ENCODE peak calls at places on chromosome 11, in ten cellular contexts. O is left lung; H is EL; K is astrocyte; Q is left cardiac atrium; V is Caki2; Y is nephron progenitor cell; X is activated naive CD4-positive, alpha-beta T cell treated with anti-CD3 and anti-CD28 coated beads, Interleukin-2, amount 10 ng/mL, durations not matched to agents 7 days and 5 days; L is kidney tubule cell; U is MV-4-11. Z is an unnamed sample.

GRCh38 chr11:106231591-106231990 is 154.1 kb downstream of the AASDHPPT start:
- DNase-seq in O (no peak), H (peak; percentile 47), K (peak; percentile 34), Q (no peak), V (no peak), Y (no peak), X (no peak), L (peak; percentile 22), U (no peak), Z (peak; percentile 18)

GRCh38 chr11:28384418-28384817 is 276.2 kb downstream of the METTL15 start:
- DNase-seq in O (no peak), H (peak; percentile 98), K (peak; percentile 99), Q (no peak), V (peak; percentile 7), Y (no peak), X (no peak), L (peak; percentile 47), U (peak; percentile 93), Z (no peak)

GRCh38 chr11:16180868-16181267 is 175.5 kb downstream of the SOX6 start:
- DNase-seq in O (no peak), H (no peak), K (no peak), Q (no peak), V (no peak), Y (no peak), X (no peak), L (no peak), U (no peak), Z (no peak)

GRCh38 chr11:13193613-13194012 is 84.0 kb upstream of the BMAL1 start:
- DNase-seq in O (no peak), H (no peak), K (no peak), Q (no peak), V (no peak), Y (no peak), X (no peak), L (no peak), U (no peak), Z (no peak)

GRCh38 chr11:2346586-2347335 is 30.3 kb upstream of the CD81 start:
- DNase-seq in O (no peak), H (no peak), K (no peak), Q (no peak), V (no peak), Y (no peak), X (no peak), L (no peak), U (no peak), Z (no peak)

GRCh38 chr11:119014209-119014924 is 3.8 kb downstream of the RPS25 start:
- DNase-seq in O (no peak), H (no peak), K (no peak), Q (no peak), V (no peak), Y (no peak), X (no peak), L (no peak), U (no peak), Z (no peak)

GRCh38 chr11:103532133-103532788 is 423.0 kb downstream of the DYNC2H1 start:
- DNase-seq in O (no peak), H (peak; percentile 90), K (peak; percentile 85), Q (no peak), V (no peak), Y (no peak), X (no peak), L (peak; percentile 79), U (no peak), Z (no peak)

GRCh38 chr11:121580154-121580553 is 127.4 kb upstream of the SORL1-AS1 start:
- DNase-seq in O (no peak), H (no peak), K (no peak), Q (no peak), V (no peak), Y (no peak), X (no peak), L (no peak), U (no peak), Z (no peak)

GRCh38 chr11:47188262-47188661 is 2.0 kb upstream of the PACSIN3 start:
- DNase-seq in O (no peak), H (no peak), K (no peak), Q (no peak), V (no peak), Y (no peak), X (no peak), L (no peak), U (no peak), Z (no peak)

GRCh38 chr11:12785901-12786300 is 111.7 kb downstream of the TEAD1 start:
- DNase-seq in O (no peak), H (no peak), K (no peak), Q (no peak), V (no peak), Y (no peak), X (no peak), L (no peak), U (no peak), Z (no peak)

GRCh38 chr11:126115820-126116319 is 53.2 kb upstream of the CDON start:
- DNase-seq in O (peak; percentile 80), H (peak; percentile 68), K (peak; percentile 83), Q (peak; percentile 82), V (peak; percentile 62), Y (peak; percentile 38), X (no peak), L (peak; percentile 70), U (no peak), Z (peak; percentile 42)

GRCh38 chr11:2085251-2086066 is 53.7 kb downstream of the IGF2 start:
- DNase-seq in O (peak; percentile 58), H (no peak), K (no peak), Q (peak; percentile 10), V (no peak), Y (no peak), X (no peak), L (no peak), U (no peak), Z (no peak)

GRCh38 chr11:7488681-7489080 is 3.4 kb downstream of the OLFML1 start:
- DNase-seq in O (no peak), H (peak; percentile 3), K (no peak), Q (no peak), V (no peak), Y (no peak), X (no peak), L (no peak), U (no peak), Z (no peak)

GRCh38 chr11:62539238-62539925 is 7.2 kb downstream of the AHNAK start:
- DNase-seq in O (peak; percentile 87), H (peak; percentile 94), K (peak; percentile 90), Q (peak; percentile 81), V (peak; percentile 76), Y (no peak), X (no peak), L (peak; percentile 93), U (peak; percentile 54), Z (peak; percentile 7)

GRCh38 chr11:130476200-130476921 is 27.9 kb downstream of the ADAMTS15 start:
- DNase-seq in O (no peak), H (peak; percentile 23), K (no peak), Q (peak; percentile 43), V (peak; percentile 4), Y (no peak), X (no peak), L (peak; percentile 75), U (no peak), Z (no peak)

GRCh38 chr11:123195182-123196059 is at the start of gene CLMP:
- DNase-seq in O (peak; percentile 84), H (peak; percentile 72), K (peak; percentile 63), Q (peak; percentile 57), V (no peak), Y (peak; percentile 69), X (peak; percentile 29), L (peak; percentile 33), U (no peak), Z (peak; percentile 71)

GRCh38 chr11:128291835-128292234 is 295.5 kb downstream of the ETS1 start:
- DNase-seq in O (no peak), H (no peak), K (no peak), Q (peak; percentile 39), V (no peak), Y (no peak), X (peak; percentile 78), L (no peak), U (no peak), Z (no peak)

GRCh38 chr11:25855916-25856315 is 476.0 kb upstream of the ANO3 start:
- DNase-seq in O (no peak), H (no peak), K (no peak), Q (no peak), V (no peak), Y (no peak), X (no peak), L (no peak), U (no peak), Z (no peak)

GRCh38 chr11:31641477-31642062 is 132.0 kb downstream of the ELP4 start:
- DNase-seq in O (no peak), H (peak; percentile 30), K (peak; percentile 32), Q (no peak), V (peak; percentile 12), Y (peak; percentile 51), X (no peak), L (peak; percentile 54), U (no peak), Z (peak; percentile 74)

GRCh38 chr11:131658952-131659351 is 288.5 kb downstream of the NTM start:
- DNase-seq in O (no peak), H (no peak), K (peak; percentile 38), Q (no peak), V (no peak), Y (no peak), X (no peak), L (no peak), U (peak; percentile 94), Z (no peak)

GRCh38 chr11:75467311-75467710 is 34.3 kb upstream of the KLHL35 start:
- DNase-seq in O (peak; percentile 55), H (no peak), K (no peak), Q (no peak), V (no peak), Y (no peak), X (no peak), L (no peak), U (no peak), Z (no peak)

GRCh38 chr11:2271077-2271326 is 614 bp upstream of the ASCL2 start:
- DNase-seq in O (peak; percentile 91), H (no peak), K (no peak), Q (peak; percentile 45), V (no peak), Y (peak; percentile 35), X (peak; percentile 50), L (no peak), U (peak; percentile 22), Z (peak; percentile 30)

GRCh38 chr11:2186669-2187266 is 15.2 kb upstream of the TH start:
- DNase-seq in O (no peak), H (peak; percentile 23), K (no peak), Q (no peak), V (no peak), Y (peak; percentile 48), X (peak; percentile 61), L (peak; percentile 37), U (peak; percentile 25), Z (peak; percentile 73)

GRCh38 chr11:27471588-27472397 is 797 bp downstream of the LGR4 start:
- DNase-seq in O (peak; percentile 85), H (no peak), K (no peak), Q (peak; percentile 47), V (no peak), Y (peak; percentile 68), X (peak; percentile 29), L (peak; percentile 54), U (peak; percentile 49), Z (peak; percentile 73)

GRCh38 chr11:16632295-16633200 is 105.9 kb upstream of the C11orf58 start:
- DNase-seq in O (no peak), H (peak; percentile 51), K (no peak), Q (no peak), V (peak; percentile 21), Y (no peak), X (no peak), L (peak; percentile 69), U (peak; percentile 82), Z (peak; percentile 43)

GRCh38 chr11:64127267-64128072 is 38.4 kb downstream of the MACROD1 start:
- DNase-seq in O (no peak), H (no peak), K (no peak), Q (no peak), V (no peak), Y (no peak), X (no peak), L (no peak), U (no peak), Z (no peak)

GRCh38 chr11:26025680-26026079 is 306.2 kb upstream of the ANO3 start:
- DNase-seq in O (no peak), H (peak; percentile 0), K (no peak), Q (no peak), V (no peak), Y (no peak), X (no peak), L (no peak), U (no peak), Z (no peak)

GRCh38 chr11:96486890-96487633 is 97.2 kb downstream of the JRKL start:
- DNase-seq in O (peak; percentile 43), H (peak; percentile 40), K (peak; percentile 16), Q (no peak), V (peak; percentile 22), Y (peak; percentile 34), X (no peak), L (peak; percentile 77), U (no peak), Z (peak; percentile 20)